ENCODE peak calls at places on chromosomes 12 and 14, in eight cellular contexts. W is HCT116, S is neuronal stem cell, A is IMR-90, X is colonic mucosa, R is PC-3, K is neural progenitor cell, Q is GM23248. N is an unnamed sample.

GRCh38 chr14:68968051-68968450 is 11.1 kb downstream of the ACTN1 start:
- DNase-seq in A (no peak), Q (no peak), R (no peak), K (no peak), X (no peak), W (no peak), S (no peak), N (no peak)

GRCh38 chr12:107748472-107748871 is 12.5 kb downstream of the PRDM4 start:
- DNase-seq in S (no peak), A (peak), K (no peak), R (peak), Q (peak), X (no peak), W (no peak), N (no peak)

GRCh38 chr14:61416587-61416986 is 95.2 kb downstream of the PRKCH start:
- DNase-seq in Q (no peak), K (no peak), X (no peak), A (no peak), S (no peak), R (no peak), W (no peak), N (peak)

GRCh38 chr14:99562848-99563748 is 40.9 kb downstream of the CCDC85C start:
- DNase-seq in Q (peak), W (no peak), X (peak), R (peak), A (peak), S (peak), K (peak), N (no peak)

GRCh38 chr12:69473229-69473628 is 3.0 kb downstream of the FRS2 start:
- DNase-seq in X (no peak), S (no peak), R (no peak), A (no peak), Q (no peak), W (no peak), K (no peak), N (no peak)

GRCh38 chr12:127809236-127809635 is 457.7 kb upstream of the TMEM132C start:
- DNase-seq in R (peak), W (no peak), Q (peak), X (no peak), K (no peak), S (no peak), A (no peak), N (no peak)

GRCh38 chr12:38161123-38162000 is 155.2 kb upstream of the ALG10B start:
- DNase-seq in X (no peak), Q (no peak), K (no peak), S (no peak), W (no peak), R (no peak), A (no peak), N (no peak)

GRCh38 chr14:98144964-98145363 is 1127.0 kb downstream of the BCL11B start:
- DNase-seq in X (no peak), S (no peak), A (no peak), R (peak), K (no peak), W (no peak), Q (peak), N (no peak)

GRCh38 chr14:97411938-97412612 is 614.9 kb downstream of the VRK1 start:
- DNase-seq in K (peak), W (no peak), R (no peak), Q (no peak), A (no peak), X (no peak), S (peak), N (no peak)

GRCh38 chr12:98955284-98955683 is 310.2 kb downstream of the APAF1 start:
- DNase-seq in Q (peak), K (peak), S (no peak), A (peak), R (peak), W (peak), X (no peak), N (peak)

GRCh38 chr12:34107016-34107415 is 84.7 kb downstream of the ALG10 start:
- DNase-seq in Q (no peak), S (no peak), A (no peak), X (no peak), K (no peak), R (no peak), W (no peak), N (no peak)

GRCh38 chr14:23379331-23380196 is 2.7 kb downstream of the CMTM5 start:
- DNase-seq in A (peak), W (peak), X (peak), K (peak), Q (peak), S (peak), R (peak), N (peak)

GRCh38 chr12:32437095-32437515 is 37.7 kb downstream of the FGD4 start:
- DNase-seq in X (no peak), S (no peak), A (peak), R (peak), W (peak), K (no peak), Q (peak), N (no peak)

GRCh38 chr12:88781909-88782308 is 201.6 kb upstream of the KITLG start:
- DNase-seq in R (no peak), Q (peak), K (no peak), W (no peak), S (no peak), A (peak), X (no peak), N (no peak)

GRCh38 chr12:40185303-40185693 is 39.5 kb upstream of the LRRK2 start:
- DNase-seq in K (no peak), S (no peak), Q (no peak), X (no peak), A (no peak), R (no peak), W (no peak), N (no peak)

GRCh38 chr14:22530101-22530500 is 58.9 kb downstream of the DAD1 start:
- DNase-seq in Q (no peak), A (no peak), S (no peak), K (no peak), X (no peak), R (no peak), W (no peak), N (no peak)

GRCh38 chr12:728781-729180 is 23.6 kb upstream of the WNK1 start:
- DNase-seq in R (no peak), S (no peak), Q (no peak), A (no peak), W (no peak), K (no peak), X (no peak), N (no peak)

GRCh38 chr14:65072256-65072655 is 30.1 kb downstream of the MAX start:
- DNase-seq in Q (no peak), X (no peak), A (no peak), R (no peak), K (no peak), S (no peak), W (no peak), N (no peak)

GRCh38 chr14:67253076-67253635 is 11.9 kb downstream of the PALS1 start:
- DNase-seq in W (no peak), Q (no peak), S (no peak), A (no peak), K (no peak), R (no peak), X (no peak), N (no peak)

GRCh38 chr12:51695241-51696010 is 104.4 kb downstream of the SCN8A start:
- DNase-seq in R (no peak), S (no peak), K (no peak), X (no peak), A (peak), Q (peak), W (no peak), N (no peak)

GRCh38 chr14:99316281-99317163 is 44.5 kb upstream of the BCL11B start:
- DNase-seq in S (no peak), Q (no peak), R (no peak), W (peak), X (peak), K (no peak), A (no peak), N (no peak)

GRCh38 chr12:4037747-4038312 is 164.6 kb upstream of the PARP11 start:
- DNase-seq in R (peak), W (no peak), S (no peak), Q (peak), X (peak), K (peak), A (peak), N (peak)

GRCh38 chr12:71134405-71134804 is 23.4 kb downstream of the TSPAN8 start:
- DNase-seq in R (no peak), A (no peak), S (no peak), W (no peak), X (no peak), K (no peak), Q (no peak), N (no peak)

GRCh38 chr12:92363295-92364146 is 217.9 kb upstream of the BTG1 start:
- DNase-seq in W (no peak), Q (peak), X (peak), R (no peak), A (peak), K (no peak), S (no peak), N (peak)

GRCh38 chr12:85179680-85180300 is 100.2 kb upstream of the ALX1 start:
- DNase-seq in X (no peak), R (peak), W (no peak), A (peak), S (no peak), K (no peak), Q (peak), N (no peak)

GRCh38 chr12:56724660-56724988 is 475 bp downstream of the NACA start:
- DNase-seq in X (peak), Q (peak), S (peak), A (no peak), W (no peak), K (peak), R (no peak), N (no peak)

GRCh38 chr14:69937367-69937777 is 58.2 kb downstream of the SMOC1 start:
- DNase-seq in X (no peak), K (no peak), S (no peak), Q (no peak), R (no peak), A (no peak), W (no peak), N (no peak)

GRCh38 chr14:105601360-105602242 is 75.2 kb downstream of the TMEM121 start:
- DNase-seq in K (no peak), Q (no peak), X (no peak), W (no peak), A (no peak), R (no peak), S (no peak), N (no peak)

GRCh38 chr14:71555654-71556559 is 376.3 kb upstream of the RGS6 start:
- DNase-seq in S (no peak), A (peak), Q (peak), X (peak), K (no peak), R (no peak), W (no peak), N (peak)

GRCh38 chr12:32264995-32265394 is 134.4 kb upstream of the FGD4 start:
- DNase-seq in S (no peak), K (no peak), Q (peak), X (no peak), R (no peak), A (peak), W (no peak), N (peak)

GRCh38 chr14:94320243-94320642 is 2.9 kb downstream of the SERPINA6 start:
- DNase-seq in X (peak), K (no peak), W (no peak), A (no peak), S (no peak), R (peak), Q (no peak), N (no peak)

GRCh38 chr12:120625557-120626419 is 14.6 kb upstream of the CABP1 start:
- DNase-seq in W (peak), A (no peak), K (peak), Q (no peak), X (peak), S (no peak), R (no peak), N (no peak)

GRCh38 chr14:99475660-99476059 is 5.0 kb downstream of the SETD3 start:
- DNase-seq in K (no peak), S (no peak), Q (no peak), X (no peak), R (no peak), A (no peak), W (no peak), N (no peak)

GRCh38 chr14:63982156-63982555 is 129.4 kb downstream of the SYNE2 start:
- DNase-seq in W (no peak), R (no peak), A (no peak), Q (no peak), K (no peak), S (no peak), X (no peak), N (no peak)
- H3K9ac ChIP-seq in W (no peak), R (no peak), A (no peak), Q (no peak), K (no peak), S (no peak), X (no peak), N (no peak)

GRCh38 chr14:93285048-93285447 is 47.8 kb downstream of the BTBD7 start:
- DNase-seq in K (no peak), Q (peak), S (no peak), A (peak), W (no peak), X (no peak), R (no peak), N (no peak)

GRCh38 chr14:93280743-93281142 is 52.1 kb downstream of the BTBD7 start:
- DNase-seq in A (no peak), Q (no peak), R (no peak), S (no peak), X (no peak), K (no peak), W (no peak), N (no peak)

GRCh38 chr14:93281937-93282336 is 50.9 kb downstream of the BTBD7 start:
- DNase-seq in X (no peak), R (no peak), W (no peak), S (no peak), A (peak), K (no peak), Q (no peak), N (no peak)

GRCh38 chr14:93286212-93286890 is 46.5 kb downstream of the BTBD7 start:
- DNase-seq in K (peak), Q (peak), X (no peak), A (peak), R (no peak), S (no peak), W (no peak), N (no peak)
- H3K27ac ChIP-seq in K (peak), Q (peak), X (no peak), A (no peak), R (no peak), S (peak), W (no peak), N (no peak)

GRCh38 chr12:116861331-116861730 is 19.9 kb downstream of the HRK start:
- DNase-seq in S (no peak), Q (peak), W (no peak), A (peak), K (peak), R (peak), X (no peak), N (peak)

GRCh38 chr12:116862167-116862566 is 19.1 kb downstream of the HRK start:
- DNase-seq in R (no peak), S (no peak), X (no peak), W (no peak), Q (no peak), A (no peak), K (no peak), N (no peak)

GRCh38 chr12:116867523-116867922 is 13.7 kb downstream of the HRK start:
- DNase-seq in S (no peak), R (no peak), Q (no peak), X (no peak), A (no peak), W (no peak), K (no peak), N (no peak)

GRCh38 chr12:116863275-116863767 is 17.9 kb downstream of the HRK start:
- DNase-seq in K (peak), X (peak), A (peak), R (peak), W (peak), Q (peak), S (no peak), N (peak)

DNA sequence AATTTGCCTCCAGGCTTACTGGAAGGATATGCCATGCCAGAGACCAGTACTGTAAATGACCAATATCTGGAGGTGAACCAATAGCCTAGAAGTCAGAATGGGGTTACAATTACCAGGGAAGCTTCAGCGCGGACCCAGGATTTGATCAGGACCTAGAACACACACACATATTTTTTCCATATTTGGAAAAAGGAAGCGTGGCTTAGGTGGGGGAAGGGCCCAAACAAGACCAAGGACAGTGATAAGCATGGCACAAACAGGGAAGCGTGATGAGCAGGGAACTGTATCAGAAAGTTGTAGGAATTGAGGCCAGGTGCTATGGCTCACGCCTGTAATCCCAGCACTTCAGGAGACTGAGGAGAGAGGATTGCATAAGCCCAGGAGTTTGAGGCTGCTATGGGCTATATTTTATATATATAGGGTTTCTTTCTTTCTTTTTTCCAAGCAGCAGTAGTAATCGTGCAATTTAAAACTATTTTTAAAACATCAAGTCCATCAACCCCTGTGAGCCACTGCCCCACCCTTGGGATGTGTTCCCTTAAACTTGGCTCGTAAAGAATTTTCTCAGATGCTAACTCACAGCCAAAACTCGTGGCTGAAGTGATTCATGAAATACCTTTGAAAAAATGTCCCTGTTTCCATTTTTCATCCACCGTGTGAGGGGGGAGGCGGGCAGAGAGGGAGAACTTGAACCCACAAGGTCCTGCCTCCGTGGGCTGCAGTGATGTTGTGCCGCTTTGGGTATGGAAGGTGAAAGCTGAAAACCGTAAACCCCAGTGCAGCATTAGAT is 16.7 kb downstream of the HRK start:
- DNase-seq in Q (peak), R (peak), X (no peak), K (no peak), A (peak), S (no peak), W (no peak), N (no peak)
- H3K9ac ChIP-seq in Q (no peak), R (no peak), X (no peak), K (no peak), A (peak), S (no peak), W (no peak), N (no peak)

GRCh38 chr12:57839996-57840395 is 6.5 kb downstream of the CTDSP2 start:
- DNase-seq in A (no peak), Q (no peak), K (no peak), S (no peak), X (no peak), R (no peak), W (no peak), N (no peak)
- H3K27ac ChIP-seq in A (no peak), Q (no peak), K (no peak), S (no peak), X (peak), R (no peak), W (no peak), N (no peak)